ENCODE peak calls at places on chromosomes 16 and 17, in seven cellular contexts. One of them, this sample, is unnamed.

GRCh38 chr17:79109584-79109983 is 35.0 kb downstream of the ENGASE start:
- DNase-seq in fibroblast of lung: no peak
- DNase-seq in epithelial cell of esophagus: no peak
- DNase-seq in heart right ventricle: no peak
- DNase-seq in CD8-positive, alpha-beta T cell: no peak
- DNase-seq in HL-60: no peak
- DNase-seq in A549: peak; percentile 50
- DNase-seq in this sample: no peak

GRCh38 chr16:56198044-56198754 is 6.9 kb downstream of the GNAO1 start:
- DNase-seq in fibroblast of lung: no peak
- DNase-seq in epithelial cell of esophagus: no peak
- DNase-seq in heart right ventricle: no peak
- DNase-seq in CD8-positive, alpha-beta T cell: no peak
- DNase-seq in HL-60: no peak
- DNase-seq in A549: no peak
- DNase-seq in this sample: no peak

GRCh38 chr17:81037026-81037782 is 2.3 kb downstream of the BAIAP2 start:
- DNase-seq in fibroblast of lung: no peak
- DNase-seq in epithelial cell of esophagus: peak; percentile 91
- DNase-seq in heart right ventricle: peak; percentile 68
- DNase-seq in CD8-positive, alpha-beta T cell: no peak
- DNase-seq in HL-60: no peak
- DNase-seq in A549: no peak
- DNase-seq in this sample: no peak

GRCh38 chr16:27777527-27777926 is 227.6 kb downstream of the KATNIP start:
- DNase-seq in fibroblast of lung: no peak
- DNase-seq in epithelial cell of esophagus: no peak
- DNase-seq in heart right ventricle: no peak
- DNase-seq in CD8-positive, alpha-beta T cell: no peak
- DNase-seq in HL-60: no peak
- DNase-seq in A549: no peak
- DNase-seq in this sample: no peak

GRCh38 chr17:41098476-41098875 is 534 bp upstream of the KRTAP4-8 start:
- DNase-seq in fibroblast of lung: peak; percentile 53
- DNase-seq in epithelial cell of esophagus: peak; percentile 86
- DNase-seq in heart right ventricle: no peak
- DNase-seq in CD8-positive, alpha-beta T cell: no peak
- DNase-seq in HL-60: no peak
- DNase-seq in A549: no peak
- DNase-seq in this sample: no peak

GRCh38 chr16:67539691-67540635 is 11.3 kb downstream of the RIPOR1 start:
- DNase-seq in fibroblast of lung: no peak
- DNase-seq in epithelial cell of esophagus: no peak
- DNase-seq in heart right ventricle: no peak
- DNase-seq in CD8-positive, alpha-beta T cell: no peak
- DNase-seq in HL-60: no peak
- DNase-seq in A549: no peak
- DNase-seq in this sample: no peak

GRCh38 chr16:59463776-59464175 is 729.7 kb upstream of the GOT2 start:
- DNase-seq in fibroblast of lung: peak; percentile 49
- DNase-seq in epithelial cell of esophagus: peak; percentile 29
- DNase-seq in heart right ventricle: no peak
- DNase-seq in CD8-positive, alpha-beta T cell: no peak
- DNase-seq in HL-60: no peak
- DNase-seq in A549: peak; percentile 2
- DNase-seq in this sample: no peak

GRCh38 chr17:5364156-5364555 is 55.3 kb downstream of the NUP88 start:
- DNase-seq in fibroblast of lung: peak; percentile 61
- DNase-seq in epithelial cell of esophagus: peak; percentile 93
- DNase-seq in heart right ventricle: no peak
- DNase-seq in CD8-positive, alpha-beta T cell: no peak
- DNase-seq in HL-60: no peak
- DNase-seq in A549: no peak
- DNase-seq in this sample: no peak

GRCh38 chr16:86757704-86758040 is 179.3 kb downstream of the FOXL1 start:
- DNase-seq in fibroblast of lung: no peak
- DNase-seq in epithelial cell of esophagus: no peak
- DNase-seq in heart right ventricle: no peak
- DNase-seq in CD8-positive, alpha-beta T cell: no peak
- DNase-seq in HL-60: no peak
- DNase-seq in A549: no peak
- DNase-seq in this sample: no peak

GRCh38 chr17:34300652-34301390 is 15.3 kb downstream of the CCL11 start:
- DNase-seq in fibroblast of lung: peak; percentile 93
- DNase-seq in epithelial cell of esophagus: peak; percentile 41
- DNase-seq in heart right ventricle: no peak
- DNase-seq in CD8-positive, alpha-beta T cell: no peak
- DNase-seq in HL-60: no peak
- DNase-seq in A549: no peak
- DNase-seq in this sample: no peak

GRCh38 chr17:27550291-27550930 is 80.6 kb upstream of the LGALS9 start:
- DNase-seq in fibroblast of lung: no peak
- DNase-seq in epithelial cell of esophagus: no peak
- DNase-seq in heart right ventricle: no peak
- DNase-seq in CD8-positive, alpha-beta T cell: no peak
- DNase-seq in HL-60: no peak
- DNase-seq in A549: no peak
- DNase-seq in this sample: no peak

GRCh38 chr16:1990336-1991134 is 765 bp downstream of the SYNGR3 start:
- DNase-seq in fibroblast of lung: no peak
- DNase-seq in epithelial cell of esophagus: no peak
- DNase-seq in heart right ventricle: no peak
- DNase-seq in CD8-positive, alpha-beta T cell: peak; percentile 61
- DNase-seq in HL-60: no peak
- DNase-seq in A549: no peak
- DNase-seq in this sample: no peak

GRCh38 chr16:16096161-16096857 is 127.0 kb downstream of the ABCC6 start:
- DNase-seq in fibroblast of lung: peak; percentile 89
- DNase-seq in epithelial cell of esophagus: no peak
- DNase-seq in heart right ventricle: no peak
- DNase-seq in CD8-positive, alpha-beta T cell: no peak
- DNase-seq in HL-60: no peak
- DNase-seq in A549: peak; percentile 40
- DNase-seq in this sample: no peak

DNA sequence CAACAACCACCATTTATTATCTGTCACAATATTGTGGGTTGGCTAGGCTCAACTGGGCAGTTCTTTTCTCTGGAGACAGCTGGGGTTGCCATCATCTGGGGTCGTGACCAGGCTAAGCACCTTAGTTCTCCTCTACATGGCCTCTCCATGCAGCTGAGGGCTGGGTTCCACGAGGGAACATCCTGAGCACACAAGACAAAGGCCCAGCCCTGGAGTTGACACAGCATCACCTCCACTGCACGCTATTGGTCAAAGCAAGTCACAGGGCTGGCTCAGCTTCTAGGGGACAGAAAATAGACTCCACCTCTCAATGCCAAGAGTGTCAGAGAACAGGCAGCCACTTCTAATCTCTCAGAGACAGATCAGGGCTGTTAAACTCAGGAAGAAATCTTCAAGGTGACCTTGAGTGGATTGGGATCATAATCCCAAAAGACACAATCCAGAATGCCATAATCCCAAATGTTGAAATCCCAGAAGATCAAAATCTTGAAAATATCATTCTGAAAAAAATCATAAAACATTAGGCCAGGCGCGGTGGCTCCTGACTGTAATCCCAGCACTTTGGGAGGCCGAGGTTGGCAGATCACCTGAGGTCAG is 13.0 kb upstream of the USP10 start:
- DNase-seq in fibroblast of lung: no peak
- DNase-seq in epithelial cell of esophagus: no peak
- DNase-seq in heart right ventricle: no peak
- DNase-seq in CD8-positive, alpha-beta T cell: no peak
- DNase-seq in HL-60: no peak
- DNase-seq in A549: no peak
- DNase-seq in this sample: no peak
- TF ChIP-seq CTCF in fibroblast of lung: no peak
- TF ChIP-seq CTCF in epithelial cell of esophagus: no peak
- TF ChIP-seq CTCF in heart right ventricle: no peak
- TF ChIP-seq CTCF in CD8-positive, alpha-beta T cell: no peak
- TF ChIP-seq CTCF in HL-60: no peak
- TF ChIP-seq CTCF in A549: no peak
- TF ChIP-seq CTCF in this sample: no peak

GRCh38 chr17:11900103-11900502 is 97.2 kb downstream of the ZNF18 start:
- DNase-seq in fibroblast of lung: no peak
- DNase-seq in epithelial cell of esophagus: no peak
- DNase-seq in heart right ventricle: peak; percentile 21
- DNase-seq in CD8-positive, alpha-beta T cell: no peak
- DNase-seq in HL-60: no peak
- DNase-seq in A549: no peak
- DNase-seq in this sample: no peak

GRCh38 chr17:11898526-11899235 is 98.6 kb downstream of the ZNF18 start:
- DNase-seq in fibroblast of lung: no peak
- DNase-seq in epithelial cell of esophagus: no peak
- DNase-seq in heart right ventricle: no peak
- DNase-seq in CD8-positive, alpha-beta T cell: no peak
- DNase-seq in HL-60: no peak
- DNase-seq in A549: no peak
- DNase-seq in this sample: no peak

GRCh38 chr17:11900655-11901054 is 96.6 kb downstream of the ZNF18 start:
- DNase-seq in fibroblast of lung: no peak
- DNase-seq in epithelial cell of esophagus: no peak
- DNase-seq in heart right ventricle: no peak
- DNase-seq in CD8-positive, alpha-beta T cell: no peak
- DNase-seq in HL-60: no peak
- DNase-seq in A549: no peak
- DNase-seq in this sample: no peak

GRCh38 chr17:11901901-11902300 is 95.4 kb downstream of the ZNF18 start:
- DNase-seq in fibroblast of lung: no peak
- DNase-seq in epithelial cell of esophagus: no peak
- DNase-seq in heart right ventricle: no peak
- DNase-seq in CD8-positive, alpha-beta T cell: no peak
- DNase-seq in HL-60: no peak
- DNase-seq in A549: no peak
- DNase-seq in this sample: no peak

GRCh38 chr17:11899494-11899893 is 97.8 kb downstream of the ZNF18 start:
- DNase-seq in fibroblast of lung: no peak
- DNase-seq in epithelial cell of esophagus: peak; percentile 6
- DNase-seq in heart right ventricle: no peak
- DNase-seq in CD8-positive, alpha-beta T cell: no peak
- DNase-seq in HL-60: no peak
- DNase-seq in A549: no peak
- DNase-seq in this sample: no peak
- TF ChIP-seq CTCF in fibroblast of lung: no peak
- TF ChIP-seq CTCF in epithelial cell of esophagus: peak; percentile 14
- TF ChIP-seq CTCF in heart right ventricle: no peak
- TF ChIP-seq CTCF in CD8-positive, alpha-beta T cell: no peak
- TF ChIP-seq CTCF in HL-60: no peak
- TF ChIP-seq CTCF in A549: no peak
- TF ChIP-seq CTCF in this sample: no peak

GRCh38 chr17:53516643-53517042 is 306.1 kb upstream of the KIF2B start:
- DNase-seq in fibroblast of lung: peak; percentile 15
- DNase-seq in epithelial cell of esophagus: peak; percentile 29
- DNase-seq in heart right ventricle: no peak
- DNase-seq in CD8-positive, alpha-beta T cell: no peak
- DNase-seq in HL-60: no peak
- DNase-seq in A549: no peak
- DNase-seq in this sample: no peak
- TF ChIP-seq CTCF in fibroblast of lung: peak; percentile 46
- TF ChIP-seq CTCF in epithelial cell of esophagus: peak; percentile 38
- TF ChIP-seq CTCF in heart right ventricle: no peak
- TF ChIP-seq CTCF in CD8-positive, alpha-beta T cell: no peak
- TF ChIP-seq CTCF in HL-60: no peak
- TF ChIP-seq CTCF in A549: peak; percentile 28
- TF ChIP-seq CTCF in this sample: no peak

GRCh38 chr17:6471531-6472465 is 27.5 kb downstream of the PIMREG start:
- DNase-seq in fibroblast of lung: peak; percentile 70
- DNase-seq in epithelial cell of esophagus: peak; percentile 62
- DNase-seq in heart right ventricle: no peak
- DNase-seq in CD8-positive, alpha-beta T cell: no peak
- DNase-seq in HL-60: no peak
- DNase-seq in A549: peak; percentile 62
- DNase-seq in this sample: no peak
- TF ChIP-seq CTCF in fibroblast of lung: peak; percentile 21
- TF ChIP-seq CTCF in epithelial cell of esophagus: peak; percentile 26
- TF ChIP-seq CTCF in heart right ventricle: no peak
- TF ChIP-seq CTCF in CD8-positive, alpha-beta T cell: no peak
- TF ChIP-seq CTCF in HL-60: no peak
- TF ChIP-seq CTCF in A549: no peak
- TF ChIP-seq CTCF in this sample: no peak

DNA sequence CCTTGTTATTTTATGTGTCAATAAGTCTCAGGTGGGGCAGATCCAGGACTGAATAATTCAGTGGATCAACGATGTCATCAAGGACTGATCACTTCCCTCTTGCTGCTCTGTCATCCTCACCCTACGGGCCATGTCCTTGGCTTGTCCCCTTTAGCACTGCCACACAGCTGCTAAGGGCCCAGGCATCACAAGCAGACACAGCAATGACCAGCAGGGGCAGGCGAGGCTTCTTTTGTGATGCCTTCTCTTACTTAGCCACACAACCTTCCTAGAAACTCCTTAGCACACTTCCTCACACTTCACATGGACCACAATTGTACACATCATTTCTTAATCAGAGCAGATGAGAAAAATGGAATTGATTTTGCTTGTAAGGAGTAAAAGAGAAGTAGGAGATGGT is 356.3 kb upstream of the SOX9 start:
- DNase-seq in fibroblast of lung: peak; percentile 8
- DNase-seq in epithelial cell of esophagus: peak; percentile 41
- DNase-seq in heart right ventricle: peak; percentile 9
- DNase-seq in CD8-positive, alpha-beta T cell: no peak
- DNase-seq in HL-60: peak; percentile 2
- DNase-seq in A549: peak; percentile 7
- DNase-seq in this sample: no peak
- TF ChIP-seq CTCF in fibroblast of lung: peak; percentile 32
- TF ChIP-seq CTCF in epithelial cell of esophagus: peak; percentile 54
- TF ChIP-seq CTCF in heart right ventricle: peak; percentile 20
- TF ChIP-seq CTCF in CD8-positive, alpha-beta T cell: no peak
- TF ChIP-seq CTCF in HL-60: no peak
- TF ChIP-seq CTCF in A549: peak; percentile 12
- TF ChIP-seq CTCF in this sample: peak; percentile 37